ENCODE peak calls at places on chromosomes 12 and 14, in nine cellular contexts. I, F, G, D, U, N, A, Q and T are unnamed samples.

GRCh38 chr12:33654313-33654712 is 214.7 kb upstream of the SYT10 start:
- DNase-seq in I (peak), F (no peak), G (no peak), D (no peak), U (no peak), N (no peak), A (no peak), Q (no peak), T (no peak)

GRCh38 chr14:105261781-105262180 is 13.4 kb downstream of the BTBD6 start:
- DNase-seq in I (no peak), F (no peak), G (no peak), D (no peak), U (no peak), N (no peak), A (no peak), Q (no peak), T (no peak)

GRCh38 chr14:93965287-93965821 is 11.0 kb downstream of the ASB2 start:
- DNase-seq in I (no peak), F (no peak), G (peak), D (no peak), U (no peak), N (peak), A (no peak), Q (peak), T (peak)

GRCh38 chr14:63276016-63276415 is 42.7 kb downstream of the GPHB5 start:
- DNase-seq in I (no peak), F (no peak), G (no peak), D (no peak), U (no peak), N (no peak), A (no peak), Q (no peak), T (no peak)

GRCh38 chr12:59620326-59620725 is 24.5 kb downstream of the SLC16A7 start:
- DNase-seq in I (no peak), F (no peak), G (no peak), D (no peak), U (no peak), N (no peak), A (peak), Q (no peak), T (no peak)

GRCh38 chr14:89669209-89669608 is 252.2 kb upstream of the FOXN3 start:
- DNase-seq in I (no peak), F (no peak), G (no peak), D (no peak), U (no peak), N (no peak), A (no peak), Q (no peak), T (no peak)

GRCh38 chr12:128745772-128746689 is 77.7 kb downstream of the SLC15A4 start:
- DNase-seq in I (no peak), F (no peak), G (no peak), D (no peak), U (no peak), N (no peak), A (no peak), Q (no peak), T (no peak)

GRCh38 chr12:94621662-94622359 is 28.5 kb downstream of the TMCC3 start:
- DNase-seq in I (no peak), F (peak), G (peak), D (peak), U (no peak), N (no peak), A (peak), Q (peak), T (peak)

GRCh38 chr12:4894019-4894418 is 15.7 kb upstream of the KCNA1 start:
- DNase-seq in I (no peak), F (no peak), G (no peak), D (no peak), U (no peak), N (no peak), A (no peak), Q (no peak), T (no peak)

GRCh38 chr12:49232940-49233841 is 31.7 kb upstream of the TUBA1C start:
- DNase-seq in I (peak), F (no peak), G (peak), D (peak), U (peak), N (peak), A (peak), Q (peak), T (no peak)

GRCh38 chr12:80120994-80121393 is 21.7 kb downstream of the OTOGL start:
- DNase-seq in I (no peak), F (no peak), G (no peak), D (no peak), U (no peak), N (no peak), A (no peak), Q (no peak), T (no peak)

GRCh38 chr12:70466753-70467152 is 100.7 kb downstream of the KCNMB4 start:
- DNase-seq in I (no peak), F (no peak), G (no peak), D (no peak), U (no peak), N (no peak), A (no peak), Q (no peak), T (no peak)

GRCh38 chr14:67166450-67166853 is 22.8 kb upstream of the GARIN2 start:
- DNase-seq in I (no peak), F (peak), G (peak), D (peak), U (peak), N (peak), A (peak), Q (peak), T (peak)

GRCh38 chr14:24137529-24138395 is 1.8 kb downstream of the PSME1 start:
- DNase-seq in I (no peak), F (no peak), G (no peak), D (no peak), U (no peak), N (no peak), A (no peak), Q (no peak), T (no peak)

GRCh38 chr14:103519043-103519836 is 3.4 kb downstream of the CKB start:
- DNase-seq in I (peak), F (no peak), G (no peak), D (no peak), U (no peak), N (peak), A (no peak), Q (peak), T (peak)

GRCh38 chr12:9925746-9926393 is 6.3 kb downstream of the CLEC2A start:
- DNase-seq in I (no peak), F (no peak), G (peak), D (peak), U (peak), N (peak), A (peak), Q (peak), T (peak)

GRCh38 chr14:64098120-64098519 is 196.1 kb downstream of the ESR2 start:
- DNase-seq in I (no peak), F (no peak), G (no peak), D (no peak), U (no peak), N (no peak), A (no peak), Q (no peak), T (no peak)

GRCh38 chr12:27549801-27550652 is 26.0 kb downstream of the PPFIBP1 start:
- DNase-seq in I (peak), F (no peak), G (peak), D (peak), U (no peak), N (peak), A (peak), Q (peak), T (peak)

GRCh38 chr12:27549231-27549800 is 25.3 kb downstream of the PPFIBP1 start:
- DNase-seq in I (no peak), F (no peak), G (peak), D (no peak), U (no peak), N (peak), A (peak), Q (peak), T (peak)

GRCh38 chr12:27547592-27547991 is 23.6 kb downstream of the PPFIBP1 start:
- DNase-seq in I (no peak), F (no peak), G (no peak), D (no peak), U (no peak), N (no peak), A (no peak), Q (no peak), T (no peak)

GRCh38 chr12:27550653-27550975 is 26.6 kb downstream of the PPFIBP1 start:
- DNase-seq in I (no peak), F (no peak), G (no peak), D (no peak), U (no peak), N (no peak), A (no peak), Q (peak), T (peak)

DNA sequence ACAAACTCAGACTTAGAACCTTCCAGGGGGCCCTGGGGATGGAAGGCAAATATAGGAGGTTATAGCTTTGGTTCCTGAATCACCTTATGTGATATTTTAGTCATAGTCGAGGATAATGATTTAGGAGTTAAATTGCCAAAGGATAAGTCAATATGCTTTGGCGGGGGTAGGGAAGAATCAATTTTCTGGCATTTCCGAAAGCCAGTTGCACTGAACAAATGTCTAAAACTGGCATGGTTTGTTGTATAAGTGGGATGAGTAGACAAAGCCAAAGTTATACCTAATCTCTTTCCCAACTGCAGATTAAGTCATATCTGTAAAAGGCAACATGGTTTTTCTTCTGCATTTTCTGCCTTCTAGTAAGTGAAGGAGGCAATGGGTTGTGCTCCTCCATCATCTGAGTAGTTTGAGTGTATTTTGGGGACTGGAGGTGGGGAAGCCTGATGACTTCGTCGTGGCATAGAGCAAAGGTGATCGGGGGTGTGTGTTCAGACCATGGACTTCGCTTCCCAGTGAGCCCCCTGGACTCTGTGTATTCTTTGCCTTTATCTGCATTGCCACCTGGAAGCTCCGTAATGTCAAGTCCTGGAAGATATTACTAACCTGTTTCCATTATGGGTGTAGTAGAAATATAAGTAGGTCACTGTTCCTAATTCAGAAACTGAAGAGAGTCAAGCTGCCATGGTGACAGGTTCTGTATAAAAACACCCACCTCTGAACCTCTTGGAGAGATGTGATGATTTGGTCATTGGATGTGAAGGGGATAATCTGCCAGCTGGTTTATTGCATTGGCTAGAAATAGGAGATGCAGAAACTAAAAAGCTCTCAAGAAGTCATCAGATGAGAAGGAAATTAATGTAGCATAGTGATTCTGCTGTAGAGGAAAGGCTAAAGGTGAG is 24.5 kb downstream of the PPFIBP1 start:
- DNase-seq in I (no peak), F (no peak), G (no peak), D (no peak), U (no peak), N (no peak), A (no peak), Q (no peak), T (peak)
- H3K9ac ChIP-seq in I (no peak), F (no peak), G (no peak), D (no peak), U (no peak), N (no peak), A (no peak), Q (no peak), T (peak)

GRCh38 chr12:1919763-1920162 is 1.3 kb upstream of the CACNA2D4 start:
- DNase-seq in I (no peak), F (no peak), G (no peak), D (no peak), U (no peak), N (no peak), A (no peak), Q (no peak), T (no peak)

GRCh38 chr12:1917172-1918070 is 1.0 kb downstream of the CACNA2D4 start:
- DNase-seq in I (peak), F (no peak), G (no peak), D (peak), U (no peak), N (no peak), A (no peak), Q (no peak), T (no peak)

GRCh38 chr12:1919284-1919683 is 832 bp upstream of the CACNA2D4 start:
- DNase-seq in I (no peak), F (no peak), G (no peak), D (peak), U (no peak), N (no peak), A (no peak), Q (no peak), T (no peak)

GRCh38 chr12:1918081-1918874 is at the start of gene CACNA2D4:
- DNase-seq in I (no peak), F (no peak), G (no peak), D (peak), U (peak), N (no peak), A (no peak), Q (no peak), T (no peak)

GRCh38 chr12:1918875-1919236 is 404 bp upstream of the CACNA2D4 start:
- DNase-seq in I (no peak), F (no peak), G (no peak), D (no peak), U (no peak), N (no peak), A (no peak), Q (no peak), T (no peak)
- H3K9ac ChIP-seq in I (no peak), F (no peak), G (no peak), D (no peak), U (no peak), N (no peak), A (no peak), Q (no peak), T (no peak)

GRCh38 chr14:34833545-34834523 is 41.3 kb downstream of the BAZ1A start:
- DNase-seq in I (no peak), F (no peak), G (no peak), D (no peak), U (no peak), N (peak), A (no peak), Q (peak), T (no peak)
- H3K9ac ChIP-seq in I (no peak), F (no peak), G (no peak), D (no peak), U (no peak), N (peak), A (no peak), Q (no peak), T (no peak)

GRCh38 chr12:3170423-3171194 is 93.4 kb downstream of the TSPAN9 start:
- DNase-seq in I (no peak), F (no peak), G (peak), D (no peak), U (no peak), N (peak), A (peak), Q (peak), T (peak)
- H3K9ac ChIP-seq in I (no peak), F (no peak), G (peak), D (peak), U (no peak), N (no peak), A (no peak), Q (no peak), T (peak)